ENCODE peak calls at places on chromosomes 11 and 22, in seven cellular contexts. One of them, this sample, is unnamed.

GRCh38 chr11:85680897-85681296 is 5.1 kb downstream of the CCDC89 start:
- DNase-seq in lower lobe of right lung: no peak
- DNase-seq in PC-9: no peak
- DNase-seq in fibroblast of lung: no peak
- DNase-seq in nephron progenitor cell: no peak
- DNase-seq in osteoblast: no peak
- DNase-seq in lower leg skin: no peak
- DNase-seq in this sample: no peak

GRCh38 chr22:37894939-37895670 is 11.0 kb upstream of the MICALL1 start:
- DNase-seq in nephron progenitor cell: peak; percentile 13
- DNase-seq in lower leg skin: no peak
- DNase-seq in osteoblast: peak; percentile 22
- DNase-seq in PC-9: peak; percentile 88
- DNase-seq in fibroblast of lung: no peak
- DNase-seq in lower lobe of right lung: no peak
- DNase-seq in this sample: no peak

GRCh38 chr11:96013459-96014213 is 89.7 kb upstream of the MTMR2 start:
- DNase-seq in osteoblast: no peak
- DNase-seq in lower lobe of right lung: no peak
- DNase-seq in lower leg skin: no peak
- DNase-seq in fibroblast of lung: no peak
- DNase-seq in PC-9: no peak
- DNase-seq in nephron progenitor cell: no peak
- DNase-seq in this sample: no peak

GRCh38 chr11:115456019-115456418 is 48.2 kb downstream of the CADM1 start:
- DNase-seq in nephron progenitor cell: no peak
- DNase-seq in fibroblast of lung: peak; percentile 45
- DNase-seq in PC-9: no peak
- DNase-seq in lower leg skin: no peak
- DNase-seq in lower lobe of right lung: no peak
- DNase-seq in osteoblast: no peak
- DNase-seq in this sample: no peak

GRCh38 chr11:15166204-15166603 is 51.5 kb downstream of the INSC start:
- DNase-seq in lower lobe of right lung: no peak
- DNase-seq in osteoblast: no peak
- DNase-seq in lower leg skin: no peak
- DNase-seq in fibroblast of lung: no peak
- DNase-seq in PC-9: no peak
- DNase-seq in nephron progenitor cell: no peak
- DNase-seq in this sample: no peak

GRCh38 chr11:118921121-118921928 is 4.4 kb downstream of the BCL9L start:
- DNase-seq in PC-9: no peak
- DNase-seq in fibroblast of lung: peak; percentile 72
- DNase-seq in lower leg skin: peak; percentile 95
- DNase-seq in lower lobe of right lung: peak; percentile 80
- DNase-seq in nephron progenitor cell: no peak
- DNase-seq in osteoblast: peak; percentile 96
- DNase-seq in this sample: no peak

GRCh38 chr11:122355968-122356367 is 240.0 kb upstream of the BLID start:
- DNase-seq in lower lobe of right lung: no peak
- DNase-seq in fibroblast of lung: no peak
- DNase-seq in nephron progenitor cell: no peak
- DNase-seq in PC-9: no peak
- DNase-seq in osteoblast: no peak
- DNase-seq in lower leg skin: no peak
- DNase-seq in this sample: no peak

GRCh38 chr22:32411388-32411787 is 659 bp downstream of the RTCB start:
- DNase-seq in lower leg skin: no peak
- DNase-seq in PC-9: no peak
- DNase-seq in nephron progenitor cell: no peak
- DNase-seq in fibroblast of lung: peak; percentile 52
- DNase-seq in osteoblast: no peak
- DNase-seq in lower lobe of right lung: no peak
- DNase-seq in this sample: no peak

GRCh38 chr22:43843783-43844530 is 18.4 kb downstream of the SULT4A1 start:
- DNase-seq in PC-9: no peak
- DNase-seq in nephron progenitor cell: no peak
- DNase-seq in osteoblast: no peak
- DNase-seq in fibroblast of lung: no peak
- DNase-seq in lower lobe of right lung: peak; percentile 24
- DNase-seq in lower leg skin: no peak
- DNase-seq in this sample: no peak

GRCh38 chr11:68455485-68455884 is 5.1 kb upstream of the PPP6R3 start:
- DNase-seq in fibroblast of lung: no peak
- DNase-seq in nephron progenitor cell: no peak
- DNase-seq in osteoblast: no peak
- DNase-seq in lower leg skin: peak; percentile 83
- DNase-seq in PC-9: no peak
- DNase-seq in lower lobe of right lung: peak; percentile 26
- DNase-seq in this sample: no peak

GRCh38 chr22:39226353-39226752 is 18.4 kb downstream of the PDGFB start:
- DNase-seq in PC-9: no peak
- DNase-seq in nephron progenitor cell: no peak
- DNase-seq in lower leg skin: no peak
- DNase-seq in lower lobe of right lung: no peak
- DNase-seq in fibroblast of lung: no peak
- DNase-seq in osteoblast: peak; percentile 31
- DNase-seq in this sample: no peak

GRCh38 chr11:45264839-45265515 is 21.2 kb downstream of the SYT13 start:
- DNase-seq in PC-9: no peak
- DNase-seq in fibroblast of lung: peak; percentile 95
- DNase-seq in nephron progenitor cell: no peak
- DNase-seq in lower leg skin: no peak
- DNase-seq in osteoblast: peak; percentile 94
- DNase-seq in lower lobe of right lung: no peak
- DNase-seq in this sample: no peak

GRCh38 chr22:42926034-42926433 is 69.0 kb upstream of the ARFGAP3 start:
- DNase-seq in lower leg skin: no peak
- DNase-seq in osteoblast: peak; percentile 17
- DNase-seq in lower lobe of right lung: no peak
- DNase-seq in PC-9: no peak
- DNase-seq in fibroblast of lung: peak; percentile 32
- DNase-seq in nephron progenitor cell: no peak
- DNase-seq in this sample: no peak

GRCh38 chr11:125968363-125968762 is 22.5 kb downstream of the VSIG10L2 start:
- DNase-seq in nephron progenitor cell: no peak
- DNase-seq in PC-9: no peak
- DNase-seq in lower lobe of right lung: no peak
- DNase-seq in lower leg skin: no peak
- DNase-seq in osteoblast: no peak
- DNase-seq in fibroblast of lung: no peak
- DNase-seq in this sample: no peak

GRCh38 chr11:114075891-114076441 is 16.5 kb downstream of the ZBTB16 start:
- DNase-seq in lower lobe of right lung: no peak
- DNase-seq in fibroblast of lung: peak; percentile 12
- DNase-seq in osteoblast: peak; percentile 92
- DNase-seq in nephron progenitor cell: peak; percentile 69
- DNase-seq in lower leg skin: peak; percentile 86
- DNase-seq in PC-9: no peak
- DNase-seq in this sample: peak; percentile 65

GRCh38 chr11:121656333-121657090 is 203.7 kb upstream of the SORL1-AS1 start:
- DNase-seq in lower leg skin: no peak
- DNase-seq in fibroblast of lung: peak; percentile 39
- DNase-seq in lower lobe of right lung: no peak
- DNase-seq in osteoblast: no peak
- DNase-seq in nephron progenitor cell: no peak
- DNase-seq in PC-9: no peak
- DNase-seq in this sample: no peak

GRCh38 chr22:38733329-38734202 is 22.2 kb downstream of the SUN2 start:
- DNase-seq in lower lobe of right lung: no peak
- DNase-seq in PC-9: peak; percentile 52
- DNase-seq in lower leg skin: no peak
- DNase-seq in fibroblast of lung: peak; percentile 18
- DNase-seq in osteoblast: peak; percentile 91
- DNase-seq in nephron progenitor cell: peak; percentile 69
- DNase-seq in this sample: no peak

GRCh38 chr11:88231894-88232482 is 56.7 kb upstream of the RAB38 start:
- DNase-seq in lower leg skin: no peak
- DNase-seq in osteoblast: peak; percentile 60
- DNase-seq in nephron progenitor cell: peak; percentile 5
- DNase-seq in lower lobe of right lung: no peak
- DNase-seq in fibroblast of lung: peak; percentile 37
- DNase-seq in PC-9: peak; percentile 4
- DNase-seq in this sample: no peak

GRCh38 chr11:62791501-62792192 is at the start of gene TMEM223:
- DNase-seq in osteoblast: peak; percentile 98
- DNase-seq in PC-9: peak; percentile 92
- DNase-seq in lower leg skin: peak; percentile 97
- DNase-seq in fibroblast of lung: peak; percentile 75
- DNase-seq in nephron progenitor cell: peak; percentile 89
- DNase-seq in lower lobe of right lung: peak; percentile 93
- DNase-seq in this sample: peak; percentile 86

GRCh38 chr11:62788991-62789390 is 1.8 kb downstream of the TMEM179B start:
- DNase-seq in nephron progenitor cell: no peak
- DNase-seq in fibroblast of lung: no peak
- DNase-seq in osteoblast: no peak
- DNase-seq in lower lobe of right lung: no peak
- DNase-seq in lower leg skin: no peak
- DNase-seq in PC-9: no peak
- DNase-seq in this sample: no peak

GRCh38 chr11:62786318-62787004 is 741 bp upstream of the TMEM179B start:
- DNase-seq in osteoblast: peak; percentile 98
- DNase-seq in fibroblast of lung: peak; percentile 68
- DNase-seq in PC-9: peak; percentile 93
- DNase-seq in lower lobe of right lung: peak; percentile 93
- DNase-seq in nephron progenitor cell: peak; percentile 92
- DNase-seq in lower leg skin: peak; percentile 98
- DNase-seq in this sample: peak; percentile 89

GRCh38 chr11:62789576-62789975 is 2.2 kb downstream of the TMEM223 start:
- DNase-seq in PC-9: no peak
- DNase-seq in lower leg skin: no peak
- DNase-seq in osteoblast: no peak
- DNase-seq in fibroblast of lung: no peak
- DNase-seq in nephron progenitor cell: no peak
- DNase-seq in lower lobe of right lung: no peak
- DNase-seq in this sample: no peak

GRCh38 chr11:62787005-62787759 is at the start of gene TMEM179B:
- DNase-seq in nephron progenitor cell: peak; percentile 97
- DNase-seq in osteoblast: peak; percentile 99
- DNase-seq in fibroblast of lung: peak; percentile 98
- DNase-seq in lower lobe of right lung: peak; percentile 99
- DNase-seq in lower leg skin: peak; percentile 100
- DNase-seq in PC-9: peak; percentile 98
- DNase-seq in this sample: peak; percentile 98
- TF ChIP-seq CTCF in nephron progenitor cell: no peak
- TF ChIP-seq CTCF in osteoblast: peak; percentile 43
- TF ChIP-seq CTCF in fibroblast of lung: peak; percentile 59
- TF ChIP-seq CTCF in lower lobe of right lung: peak; percentile 34
- TF ChIP-seq CTCF in lower leg skin: peak; percentile 9
- TF ChIP-seq CTCF in PC-9: peak; percentile 29
- TF ChIP-seq CTCF in this sample: peak; percentile 57

GRCh38 chr22:50209893-50210292 is 9.1 kb downstream of the SELENOO start:
- DNase-seq in fibroblast of lung: peak; percentile 31
- DNase-seq in lower lobe of right lung: peak; percentile 72
- DNase-seq in lower leg skin: no peak
- DNase-seq in osteoblast: peak; percentile 99
- DNase-seq in PC-9: peak; percentile 48
- DNase-seq in nephron progenitor cell: peak; percentile 69
- DNase-seq in this sample: peak; percentile 72
- TF ChIP-seq CTCF in fibroblast of lung: peak; percentile 79
- TF ChIP-seq CTCF in lower lobe of right lung: peak; percentile 81
- TF ChIP-seq CTCF in lower leg skin: peak; percentile 42
- TF ChIP-seq CTCF in osteoblast: peak; percentile 81
- TF ChIP-seq CTCF in PC-9: peak; percentile 98
- TF ChIP-seq CTCF in nephron progenitor cell: peak; percentile 81
- TF ChIP-seq CTCF in this sample: peak; percentile 73

GRCh38 chr11:706957-707816 is 1.2 kb downstream of the EPS8L2 start:
- DNase-seq in lower leg skin: no peak
- DNase-seq in PC-9: peak; percentile 81
- DNase-seq in osteoblast: peak; percentile 95
- DNase-seq in lower lobe of right lung: peak; percentile 71
- DNase-seq in nephron progenitor cell: no peak
- DNase-seq in fibroblast of lung: peak; percentile 29
- DNase-seq in this sample: no peak
- TF ChIP-seq CTCF in lower leg skin: peak; percentile 31
- TF ChIP-seq CTCF in PC-9: no peak
- TF ChIP-seq CTCF in osteoblast: no peak
- TF ChIP-seq CTCF in lower lobe of right lung: no peak
- TF ChIP-seq CTCF in nephron progenitor cell: no peak
- TF ChIP-seq CTCF in fibroblast of lung: no peak
- TF ChIP-seq CTCF in this sample: no peak

GRCh38 chr11:19715373-19715772 is 2.7 kb downstream of the NAV2 start:
- DNase-seq in fibroblast of lung: peak; percentile 95
- DNase-seq in lower lobe of right lung: no peak
- DNase-seq in nephron progenitor cell: no peak
- DNase-seq in PC-9: peak; percentile 42
- DNase-seq in osteoblast: peak; percentile 92
- DNase-seq in lower leg skin: no peak
- DNase-seq in this sample: no peak

GRCh38 chr11:19712281-19713220 is at the start of gene NAV2:
- DNase-seq in lower lobe of right lung: peak; percentile 94
- DNase-seq in osteoblast: peak; percentile 98
- DNase-seq in PC-9: peak; percentile 92
- DNase-seq in lower leg skin: peak; percentile 99
- DNase-seq in nephron progenitor cell: peak; percentile 92
- DNase-seq in fibroblast of lung: peak; percentile 92
- DNase-seq in this sample: peak; percentile 83

GRCh38 chr11:19714093-19714386 is 1.4 kb downstream of the NAV2 start:
- DNase-seq in lower leg skin: no peak
- DNase-seq in nephron progenitor cell: no peak
- DNase-seq in osteoblast: no peak
- DNase-seq in fibroblast of lung: no peak
- DNase-seq in lower lobe of right lung: no peak
- DNase-seq in PC-9: no peak
- DNase-seq in this sample: no peak

GRCh38 chr11:19713221-19714092 is 820 bp downstream of the NAV2 start:
- DNase-seq in osteoblast: peak; percentile 87
- DNase-seq in nephron progenitor cell: peak; percentile 35
- DNase-seq in PC-9: no peak
- DNase-seq in lower leg skin: peak; percentile 87
- DNase-seq in lower lobe of right lung: peak; percentile 48
- DNase-seq in fibroblast of lung: no peak
- DNase-seq in this sample: peak; percentile 20

DNA sequence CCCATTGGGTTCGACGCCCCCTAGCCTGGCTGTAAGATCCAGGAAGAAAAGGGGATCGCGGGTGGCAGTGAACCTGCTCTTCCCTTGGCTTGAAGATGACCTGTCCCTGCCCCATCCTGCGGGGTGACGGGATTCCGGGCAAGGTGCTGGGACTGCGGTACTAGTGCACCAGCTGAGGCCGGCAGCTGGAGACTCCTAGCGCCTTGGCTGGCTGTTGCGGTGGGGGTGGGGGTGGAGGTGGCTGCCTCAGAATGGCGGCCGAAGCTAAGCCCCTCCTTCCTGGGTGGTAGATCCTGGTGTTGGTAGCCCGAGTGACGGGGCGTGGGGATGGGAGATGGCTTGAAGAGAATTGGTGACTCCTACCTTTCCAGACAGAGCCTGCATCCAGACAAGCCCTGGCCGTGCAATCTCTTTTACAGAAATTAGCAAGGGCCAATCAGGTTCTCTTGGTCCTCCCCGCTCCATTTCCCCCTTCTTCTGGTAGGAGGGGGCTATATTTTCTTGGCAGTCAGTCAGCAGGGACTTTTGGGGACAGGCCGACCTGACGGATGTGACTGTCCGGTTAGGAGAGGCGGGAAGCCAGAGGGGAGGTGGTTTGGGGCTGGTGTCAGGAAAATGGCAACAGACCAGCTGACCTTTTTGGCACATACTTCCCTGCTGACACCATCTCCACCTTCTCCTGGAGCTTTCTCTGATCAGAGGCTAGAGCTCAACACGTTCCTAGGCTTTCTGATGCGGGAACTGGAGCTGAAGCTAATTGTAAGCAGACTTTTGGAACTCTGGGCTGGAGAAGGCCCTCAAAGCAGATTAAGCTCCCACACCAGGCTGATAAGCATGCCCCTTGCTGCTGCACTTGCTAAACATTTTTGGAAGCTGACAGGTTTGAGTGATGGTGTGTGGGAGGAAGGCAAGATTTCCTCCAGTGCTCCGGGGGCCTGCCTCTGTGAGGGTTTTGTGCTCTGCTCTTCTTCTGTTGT is 2.0 kb downstream of the NAV2 start:
- DNase-seq in fibroblast of lung: peak; percentile 89
- DNase-seq in lower leg skin: peak; percentile 92
- DNase-seq in PC-9: peak; percentile 38
- DNase-seq in osteoblast: peak; percentile 82
- DNase-seq in nephron progenitor cell: peak; percentile 37
- DNase-seq in lower lobe of right lung: peak; percentile 51
- DNase-seq in this sample: no peak
- TF ChIP-seq CTCF in fibroblast of lung: no peak
- TF ChIP-seq CTCF in lower leg skin: no peak
- TF ChIP-seq CTCF in PC-9: no peak
- TF ChIP-seq CTCF in osteoblast: no peak
- TF ChIP-seq CTCF in nephron progenitor cell: no peak
- TF ChIP-seq CTCF in lower lobe of right lung: no peak
- TF ChIP-seq CTCF in this sample: no peak